ENCODE peak calls at places on chromosomes 7 and 10, in eight cellular contexts. K is lung; Y is epithelial cell of prostate; Z is H9; M is IMR-90; H is CD4-positive, alpha-beta T cell; X is right cardiac atrium; D is spleen. A is an unnamed sample.

GRCh38 chr7:98875501-98875900 is 2.8 kb upstream of the TRRAP start:
- DNase-seq in K (no peak), Y (no peak), Z (no peak), M (no peak), H (no peak), X (no peak), D (peak; percentile 41), A (no peak)

GRCh38 chr10:122120008-122120744 is 131.2 kb downstream of the TACC2 start:
- DNase-seq in K (no peak), Y (no peak), Z (no peak), M (no peak), H (no peak), X (no peak), D (no peak), A (no peak)

GRCh38 chr7:81618400-81619014 is 151.3 kb downstream of the HGF start:
- DNase-seq in K (no peak), Y (no peak), Z (no peak), M (peak; percentile 98), H (no peak), X (no peak), D (no peak), A (no peak)

GRCh38 chr10:74799840-74800239 is 26.6 kb upstream of the KAT6B start:
- DNase-seq in K (no peak), Y (peak; percentile 82), Z (no peak), M (peak; percentile 94), H (no peak), X (no peak), D (no peak), A (no peak)

GRCh38 chr7:25215694-25216335 is 12.5 kb downstream of the NPVF start:
- DNase-seq in K (no peak), Y (no peak), Z (peak; percentile 35), M (no peak), H (no peak), X (no peak), D (no peak), A (no peak)

GRCh38 chr10:78634389-78634815 is 434.4 kb upstream of the ZMIZ1 start:
- DNase-seq in K (no peak), Y (no peak), Z (peak; percentile 51), M (peak; percentile 45), H (no peak), X (no peak), D (no peak), A (no peak)

GRCh38 chr7:36894190-36894589 is 169.9 kb upstream of the AOAH start:
- DNase-seq in K (no peak), Y (no peak), Z (no peak), M (no peak), H (no peak), X (no peak), D (no peak), A (no peak)

GRCh38 chr10:60390224-60390626 is 550 bp upstream of the ANK3 start:
- DNase-seq in K (no peak), Y (no peak), Z (no peak), M (peak; percentile 70), H (no peak), X (no peak), D (no peak), A (no peak)

GRCh38 chr10:14459670-14460069 is 128.9 kb upstream of the FRMD4A start:
- DNase-seq in K (no peak), Y (no peak), Z (no peak), M (peak; percentile 31), H (no peak), X (no peak), D (no peak), A (no peak)

GRCh38 chr7:25860206-25860881 is 291.7 kb upstream of the NFE2L3 start:
- DNase-seq in K (no peak), Y (peak; percentile 22), Z (peak; percentile 72), M (peak; percentile 24), H (no peak), X (no peak), D (no peak), A (no peak)

GRCh38 chr7:5701085-5701914 is 80.2 kb downstream of the RNF216 start:
- DNase-seq in K (no peak), Y (no peak), Z (no peak), M (peak; percentile 66), H (no peak), X (no peak), D (no peak), A (no peak)

GRCh38 chr7:144960763-144961162 is 124.9 kb upstream of the TPK1 start:
- DNase-seq in K (no peak), Y (no peak), Z (no peak), M (no peak), H (no peak), X (no peak), D (no peak), A (no peak)

GRCh38 chr7:88001744-88002530 is 67.9 kb downstream of the ADAM22 start:
- DNase-seq in K (no peak), Y (no peak), Z (no peak), M (no peak), H (no peak), X (no peak), D (no peak), A (no peak)

GRCh38 chr7:13159467-13160184 is 472.2 kb downstream of the ARL4A start:
- DNase-seq in K (no peak), Y (no peak), Z (no peak), M (no peak), H (no peak), X (no peak), D (no peak), A (no peak)

GRCh38 chr7:27106181-27106905 is 3.9 kb upstream of the HOXA2 start:
- DNase-seq in K (no peak), Y (no peak), Z (peak; percentile 77), M (peak; percentile 58), H (no peak), X (no peak), D (no peak), A (no peak)

GRCh38 chr7:110839866-110840265 is 251.1 kb upstream of the LRRN3 start:
- DNase-seq in K (no peak), Y (no peak), Z (no peak), M (peak; percentile 64), H (no peak), X (peak; percentile 13), D (no peak), A (no peak)

GRCh38 chr10:1057106-1057657 is 997 bp downstream of the WDR37 start:
- DNase-seq in K (no peak), Y (no peak), Z (no peak), M (no peak), H (no peak), X (no peak), D (no peak), A (no peak)

GRCh38 chr7:25877802-25878789 is 273.9 kb upstream of the NFE2L3 start:
- DNase-seq in K (no peak), Y (no peak), Z (no peak), M (no peak), H (no peak), X (no peak), D (no peak), A (no peak)

DNA sequence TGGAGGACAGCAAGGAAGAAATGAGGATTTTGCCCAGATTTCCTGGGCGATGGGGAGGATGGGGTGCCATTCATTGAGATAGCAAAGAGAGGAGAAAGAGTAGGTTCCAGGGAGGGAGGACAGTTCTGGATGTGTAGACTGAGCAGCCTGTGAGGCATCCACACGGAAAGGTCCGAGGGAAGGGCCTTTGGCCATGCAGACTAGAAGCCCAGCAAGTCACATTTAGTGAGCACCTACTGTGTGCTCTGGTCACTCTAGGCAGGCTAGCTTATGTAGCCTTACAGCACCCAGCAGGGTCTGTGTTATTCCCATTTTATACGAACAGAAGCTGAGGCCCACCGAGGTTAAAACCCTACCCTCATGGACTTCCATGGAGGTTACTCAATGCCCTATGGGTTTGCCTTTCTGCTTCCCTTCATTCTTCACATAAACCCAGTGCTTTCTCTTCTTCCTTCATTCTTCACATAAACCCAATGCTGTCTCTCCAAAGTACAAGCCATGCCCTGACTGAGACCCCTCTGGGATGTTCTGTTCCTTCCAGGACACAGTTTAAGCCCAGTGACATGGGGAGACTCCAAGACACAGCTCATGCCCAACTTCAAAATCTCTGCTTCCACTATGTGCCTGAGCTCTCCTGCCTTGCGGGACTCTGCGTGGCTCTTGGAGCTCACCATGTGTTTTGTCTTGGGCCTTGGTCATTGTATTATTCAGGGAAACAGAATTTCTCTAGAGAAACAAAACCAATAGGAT is 13.7 kb downstream of the IL2RA start:
- DNase-seq in K (no peak), Y (no peak), Z (no peak), M (no peak), H (no peak), X (no peak), D (no peak), A (no peak)
- H3K27ac ChIP-seq in K (no peak overlapping the region), Y (no peak overlapping the region), Z (no peak overlapping the region), M (no peak overlapping the region), H (peak overlapping the region; percentile 89), X (no peak overlapping the region), D (peak overlapping the region; percentile 82), A (no peak overlapping the region)

DNA sequence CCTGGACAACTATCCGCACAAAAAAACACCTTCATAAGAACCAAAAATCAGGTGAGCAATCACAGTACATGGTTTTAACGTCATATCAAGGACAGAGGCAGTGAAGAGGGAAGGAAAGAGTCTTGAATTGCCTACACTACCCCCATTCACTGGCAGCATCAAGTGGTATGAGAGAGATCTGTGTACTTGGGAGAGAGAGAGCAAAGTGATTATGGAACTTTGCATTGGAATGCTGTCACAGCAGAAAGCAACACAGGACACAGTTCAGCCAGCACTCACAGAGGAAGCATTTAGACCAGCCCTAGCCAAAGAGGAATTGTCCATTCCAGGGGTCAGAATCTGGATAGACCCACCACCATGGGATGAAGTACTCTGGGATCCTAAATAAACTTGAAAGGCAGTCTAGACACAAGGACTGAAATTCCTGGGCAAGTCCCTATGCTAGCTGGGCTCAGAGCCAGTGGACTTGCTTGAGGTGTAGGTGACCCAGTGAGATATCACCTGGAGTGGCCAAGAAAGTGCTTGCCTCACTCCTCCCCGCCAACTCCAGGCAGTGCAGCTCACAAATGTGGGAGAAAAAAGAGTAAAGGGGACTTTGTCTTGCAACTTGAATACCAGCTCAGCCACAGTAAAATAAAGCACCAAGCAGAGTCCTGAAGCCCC is 30.5 kb upstream of the SFTPD start:
- DNase-seq in K (peak; percentile 77), Y (no peak), Z (no peak), M (no peak), H (no peak), X (no peak), D (no peak), A (no peak)
- H3K27ac ChIP-seq in K (no peak overlapping the region), Y (no peak overlapping the region), Z (no peak overlapping the region), M (no peak overlapping the region), H (no peak overlapping the region), X (no peak overlapping the region), D (no peak overlapping the region), A (no peak overlapping the region)

GRCh38 chr10:15997313-15997712 is 137.0 kb upstream of the MINDY3 start:
- DNase-seq in K (no peak), Y (no peak), Z (no peak), M (no peak), H (no peak), X (no peak), D (no peak), A (no peak)
- H3K27ac ChIP-seq in K (no peak overlapping the region), Y (no peak overlapping the region), Z (no peak overlapping the region), M (no peak overlapping the region), H (no peak overlapping the region), X (no peak overlapping the region), D (no peak overlapping the region), A (no peak overlapping the region)

DNA sequence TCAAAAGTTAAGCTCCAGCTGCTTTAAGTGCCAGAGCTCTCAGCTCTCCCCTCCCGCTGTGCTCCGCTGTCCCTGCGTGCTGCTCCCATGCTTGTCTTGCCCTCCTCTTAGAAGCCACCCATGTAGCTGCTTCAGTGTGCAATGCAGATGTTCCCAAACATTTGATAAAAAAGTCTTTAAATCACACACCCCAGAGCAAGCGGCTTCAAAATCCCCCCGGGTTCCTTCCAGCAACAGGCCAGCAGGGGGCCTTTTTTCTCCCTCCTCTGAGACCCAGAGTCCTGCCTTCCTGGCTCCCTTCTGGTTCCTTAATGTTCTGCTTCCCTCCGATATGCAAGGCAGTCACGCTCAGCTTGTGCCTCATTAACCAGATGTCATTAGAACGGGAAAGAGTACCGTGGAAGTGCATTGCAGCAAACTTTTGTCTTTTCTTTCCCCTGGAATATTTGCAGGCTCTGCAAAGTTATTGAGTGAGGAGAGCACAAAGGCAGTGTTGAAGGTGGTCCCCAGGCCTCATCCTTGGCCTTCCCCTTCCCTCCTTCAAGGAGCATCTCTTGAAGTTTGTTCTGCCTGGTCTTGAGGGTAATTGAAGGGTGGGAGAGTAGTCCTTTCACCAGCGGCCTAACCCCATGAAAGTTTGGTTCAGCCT is 25.5 kb downstream of the LDB3 start:
- DNase-seq in K (peak; percentile 46), Y (no peak), Z (peak; percentile 72), M (peak; percentile 51), H (peak; percentile 12), X (peak; percentile 54), D (no peak), A (no peak)
- H3K27ac ChIP-seq in K (no peak overlapping the region), Y (no peak overlapping the region), Z (no peak overlapping the region), M (no peak overlapping the region), H (no peak overlapping the region), X (peak overlapping the region; percentile 23), D (no peak overlapping the region), A (no peak overlapping the region)